ENCODE peak calls at places on chromosomes 2 and 18, in ten cellular contexts. N, E, H, U, F, V, R, K, L and P are unnamed samples.
A peak's percentile ranks its signal among the peaks of the same experiment; 100 is the strongest.

GRCh38 chr2:197116306-197116879 is 189.9 kb upstream of the PGAP1 start:
- DNase-seq in U (no peak), H (no peak), K (no peak), E (no peak), N (no peak), F (no peak), R (no peak), L (no peak), V (no peak), P (no peak)

GRCh38 chr2:158923641-158924040 is 44.8 kb upstream of the TANC1 start:
- DNase-seq in N (no peak), F (no peak), K (no peak), E (no peak), L (no peak), R (no peak), H (no peak), U (no peak), V (no peak), P (no peak)

GRCh38 chr2:192162392-192163042 is 32.2 kb downstream of the TMEFF2 start:
- DNase-seq in U (peak; percentile 90), L (peak; percentile 4), N (no peak), F (peak; percentile 14), H (peak; percentile 25), R (peak; percentile 1), K (peak; percentile 49), V (peak; percentile 41), E (no peak), P (peak; percentile 57)

GRCh38 chr2:133532919-133533318 is 35.3 kb downstream of the NCKAP5 start:
- DNase-seq in N (no peak), R (no peak), E (no peak), H (peak; percentile 12), L (no peak), F (no peak), K (no peak), V (peak; percentile 80), U (peak; percentile 70), P (no peak)

GRCh38 chr18:33181016-33181415 is 259.5 kb downstream of the CCDC178 start:
- DNase-seq in U (no peak), L (no peak), F (no peak), N (no peak), K (no peak), H (no peak), R (no peak), V (no peak), E (no peak), P (no peak)

GRCh38 chr2:99858951-99859596 is 283.3 kb downstream of the AFF3 start:
- DNase-seq in N (no peak), K (no peak), V (no peak), U (peak; percentile 77), F (no peak), H (no peak), R (no peak), L (no peak), E (no peak), P (peak; percentile 62)

GRCh38 chr2:11304476-11304875 is 40.0 kb downstream of the ROCK2 start:
- DNase-seq in F (no peak), V (no peak), U (no peak), R (no peak), H (no peak), L (no peak), E (no peak), K (no peak), N (no peak), P (no peak)

GRCh38 chr2:46196871-46197462 is 100.2 kb upstream of the EPAS1 start:
- DNase-seq in N (no peak), R (peak; percentile 5), U (no peak), F (no peak), V (no peak), K (no peak), H (no peak), E (no peak), L (no peak), P (no peak)

GRCh38 chr2:28515176-28515751 is 19.4 kb downstream of the PLB1 start:
- DNase-seq in F (no peak), E (no peak), R (no peak), V (no peak), N (no peak), H (no peak), L (no peak), K (no peak), U (no peak), P (no peak)

GRCh38 chr2:64482765-64483504 is 29.0 kb downstream of the LGALSL start:
- DNase-seq in H (no peak), L (peak; percentile 14), R (no peak), F (no peak), V (no peak), U (no peak), N (no peak), K (no peak), E (no peak), P (no peak)

GRCh38 chr2:85796549-85797262 is 42.9 kb downstream of the ATOH8 start:
- DNase-seq in K (no peak), R (peak; percentile 56), H (peak; percentile 73), V (no peak), F (no peak), U (no peak), E (peak; percentile 78), L (peak; percentile 82), N (peak; percentile 84), P (peak; percentile 89)

GRCh38 chr2:207767461-207768167 is 2.1 kb downstream of the FZD5 start:
- DNase-seq in L (no peak), U (no peak), V (peak; percentile 13), F (no peak), K (no peak), R (peak; percentile 73), E (peak; percentile 13), N (peak; percentile 81), H (no peak), P (no peak)

GRCh38 chr2:130346041-130346740 is 3.5 kb downstream of the IMP4 start:
- DNase-seq in H (no peak), K (no peak), E (no peak), V (no peak), F (no peak), L (no peak), N (no peak), R (no peak), U (no peak), P (no peak)

GRCh38 chr2:127048969-127049897 is 57.7 kb downstream of the BIN1 start:
- DNase-seq in F (peak; percentile 2), K (no peak), H (no peak), R (peak; percentile 31), N (peak; percentile 72), L (no peak), V (no peak), E (no peak), U (no peak), P (no peak)

GRCh38 chr18:46642561-46642960 is 14.5 kb downstream of the LOXHD1 start:
- DNase-seq in E (no peak), H (no peak), L (no peak), U (no peak), K (no peak), V (no peak), F (no peak), N (peak; percentile 37), R (no peak), P (no peak)